ENCODE peak calls at places on chromosomes 5 and 9, in six cellular contexts. G is IMR-90, F is fibroblast of lung, L is left ventricle myocardium inferior, Q is mammary epithelial cell, R is uterus. Y is an unnamed sample.
A peak's percentile ranks its signal among the peaks of the same experiment; 100 is the strongest.

GRCh38 chr9:27165670-27166069 is 56.6 kb downstream of the TEK start:
- DNase-seq in G (no peak), F (no peak), L (no peak), Q (no peak), R (no peak), Y (no peak)

GRCh38 chr5:132474881-132475511 is 15.6 kb downstream of the IRF1 start:
- DNase-seq in G (no peak), F (no peak), L (no peak), Q (no peak), R (peak; percentile 12), Y (no peak)

GRCh38 chr5:171961117-171961516 is 45.3 kb downstream of the FBXW11 start:
- DNase-seq in G (no peak), F (no peak), L (no peak), Q (no peak), R (no peak), Y (no peak)

GRCh38 chr5:146009020-146009419 is 72.6 kb downstream of the SH3RF2 start:
- DNase-seq in G (peak; percentile 16), F (peak; percentile 76), L (no peak), Q (no peak), R (no peak), Y (no peak)

GRCh38 chr9:133103183-133103986 is 17.7 kb downstream of the RALGDS start:
- DNase-seq in G (peak; percentile 19), F (peak; percentile 10), L (peak; percentile 70), Q (no peak), R (peak; percentile 70), Y (peak; percentile 67)

GRCh38 chr5:67205981-67206380 is 9.4 kb upstream of the CD180 start:
- DNase-seq in G (no peak), F (no peak), L (no peak), Q (no peak), R (no peak), Y (no peak)

GRCh38 chr9:120365386-120365785 is 214.6 kb downstream of the CDK5RAP2 start:
- DNase-seq in G (no peak), F (no peak), L (no peak), Q (no peak), R (no peak), Y (no peak)

GRCh38 chr9:91532325-91532724 is 108.7 kb upstream of the NFIL3 start:
- DNase-seq in G (peak; percentile 27), F (peak; percentile 36), L (no peak), Q (peak; percentile 46), R (no peak), Y (peak; percentile 63)

GRCh38 chr5:154970759-154971158 is 29.9 kb downstream of the MRPL22 start:
- DNase-seq in G (peak; percentile 52), F (peak; percentile 51), L (no peak), Q (peak; percentile 36), R (no peak), Y (no peak)

GRCh38 chr9:69746859-69747560 is 12.8 kb downstream of the PTAR1 start:
- DNase-seq in G (no peak), F (no peak), L (no peak), Q (no peak), R (no peak), Y (no peak)

GRCh38 chr9:80873861-80874260 is 815.5 kb downstream of the TLE1 start:
- DNase-seq in G (peak; percentile 65), F (peak; percentile 84), L (no peak), Q (no peak), R (no peak), Y (no peak)
- H3K27ac ChIP-seq in G (no peak overlapping the region), F (no peak overlapping the region), L (no peak overlapping the region), Q (no peak overlapping the region), R (no peak overlapping the region), Y (no peak overlapping the region)

GRCh38 chr9:33007755-33008154 is 6.3 kb upstream of the APTX start:
- DNase-seq in G (no peak), F (no peak), L (no peak), Q (no peak), R (no peak), Y (no peak)
- TF ChIP-seq CTCF in G (no peak), F (no peak), L (no peak), Q (no peak), R (no peak), Y (no peak)

GRCh38 chr9:35180801-35181200 is 19.0 kb downstream of the UNC13B start:
- DNase-seq in G (no peak), F (no peak), L (no peak), Q (no peak), R (no peak), Y (no peak)

GRCh38 chr9:35177520-35177919 is 15.7 kb downstream of the UNC13B start:
- DNase-seq in G (no peak), F (no peak), L (no peak), Q (no peak), R (no peak), Y (no peak)

DNA sequence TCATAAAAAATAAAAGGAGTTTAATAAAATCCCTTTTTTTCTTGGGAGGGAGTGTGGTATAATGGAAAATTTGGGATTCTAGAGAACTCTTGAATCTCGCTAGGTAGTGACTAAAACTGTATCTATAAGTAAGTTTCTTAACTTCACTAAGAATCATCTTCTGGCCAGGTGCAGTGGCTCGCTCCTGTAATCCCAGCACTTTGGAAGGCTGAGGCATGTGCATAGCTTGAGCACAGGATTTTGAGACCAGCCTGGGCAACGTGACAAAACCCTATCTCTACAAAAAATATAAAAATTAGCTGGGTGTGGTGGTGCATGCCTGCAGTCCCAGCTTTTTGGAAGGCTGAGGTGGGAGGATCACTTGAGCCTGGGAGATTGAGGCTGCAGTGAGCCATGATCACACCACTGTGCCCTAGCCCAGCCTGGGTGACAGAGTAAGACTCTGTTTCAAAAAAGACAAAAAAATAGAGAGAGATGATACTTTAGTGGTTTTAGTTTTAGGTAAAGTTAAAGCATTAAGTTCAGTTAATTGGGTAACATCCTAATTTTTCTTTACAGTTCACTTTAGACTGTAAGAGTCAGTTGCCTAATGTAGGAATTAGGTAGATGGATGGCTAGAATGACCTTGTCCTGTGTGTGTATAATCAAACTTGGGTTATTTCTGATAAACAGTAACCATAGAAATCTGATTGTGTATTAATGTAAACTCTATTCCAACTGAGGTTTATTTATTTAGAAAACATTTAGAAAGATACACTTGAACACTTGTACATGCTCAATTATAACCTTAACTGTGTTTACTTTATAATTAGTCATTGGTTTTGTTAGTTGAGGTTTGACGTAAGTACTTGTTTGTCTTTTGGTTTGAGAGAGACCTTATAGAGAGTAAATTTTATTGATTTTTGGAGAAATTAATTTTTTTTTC is 17.8 kb downstream of the UNC13B start:
- DNase-seq in G (no peak), F (no peak), L (no peak), Q (no peak), R (no peak), Y (no peak)
- H3K27ac ChIP-seq in G (no peak overlapping the region), F (no peak overlapping the region), L (no peak overlapping the region), Q (no peak overlapping the region), R (no peak overlapping the region), Y (no peak overlapping the region)

GRCh38 chr9:126781186-126781585 is 23.7 kb upstream of the ZBTB43 start:
- DNase-seq in G (no peak), F (no peak), L (no peak), Q (no peak), R (no peak), Y (no peak)

GRCh38 chr9:126781717-126782388 is 23.0 kb upstream of the ZBTB43 start:
- DNase-seq in G (peak; percentile 59), F (peak; percentile 49), L (peak; percentile 83), Q (peak; percentile 65), R (peak; percentile 77), Y (peak; percentile 95)

GRCh38 chr9:126773004-126773607 is 31.7 kb upstream of the ZBTB43 start:
- DNase-seq in G (peak; percentile 16), F (no peak), L (no peak), Q (no peak), R (no peak), Y (no peak)

GRCh38 chr9:126775926-126776325 is 28.9 kb upstream of the ZBTB43 start:
- DNase-seq in G (no peak), F (no peak), L (no peak), Q (no peak), R (no peak), Y (no peak)

DNA sequence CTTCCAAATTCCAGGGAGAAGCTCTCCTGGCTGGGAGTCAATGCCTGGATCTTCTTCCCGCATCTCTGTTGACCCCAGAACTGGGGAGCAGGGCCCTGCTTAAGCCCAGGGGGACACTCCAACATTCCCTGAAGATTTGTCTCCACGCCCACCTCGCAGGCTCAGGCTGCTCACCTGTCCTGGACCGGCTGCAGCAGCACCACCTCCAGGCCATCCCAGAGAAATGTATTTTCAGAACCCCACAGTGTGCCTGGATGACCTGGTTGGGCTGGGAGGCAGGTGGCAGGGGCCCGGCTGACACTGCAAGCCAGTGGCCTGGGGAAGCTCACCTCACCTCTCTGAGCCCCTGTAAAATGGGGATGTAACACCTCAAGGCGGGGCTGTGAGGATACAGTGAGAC is 27.1 kb upstream of the ZBTB43 start:
- DNase-seq in G (no peak), F (no peak), L (no peak), Q (peak; percentile 21), R (no peak), Y (no peak)
- TF ChIP-seq CTCF in G (no peak), F (no peak), L (no peak), Q (peak; percentile 47), R (no peak), Y (peak; percentile 20)

DNA sequence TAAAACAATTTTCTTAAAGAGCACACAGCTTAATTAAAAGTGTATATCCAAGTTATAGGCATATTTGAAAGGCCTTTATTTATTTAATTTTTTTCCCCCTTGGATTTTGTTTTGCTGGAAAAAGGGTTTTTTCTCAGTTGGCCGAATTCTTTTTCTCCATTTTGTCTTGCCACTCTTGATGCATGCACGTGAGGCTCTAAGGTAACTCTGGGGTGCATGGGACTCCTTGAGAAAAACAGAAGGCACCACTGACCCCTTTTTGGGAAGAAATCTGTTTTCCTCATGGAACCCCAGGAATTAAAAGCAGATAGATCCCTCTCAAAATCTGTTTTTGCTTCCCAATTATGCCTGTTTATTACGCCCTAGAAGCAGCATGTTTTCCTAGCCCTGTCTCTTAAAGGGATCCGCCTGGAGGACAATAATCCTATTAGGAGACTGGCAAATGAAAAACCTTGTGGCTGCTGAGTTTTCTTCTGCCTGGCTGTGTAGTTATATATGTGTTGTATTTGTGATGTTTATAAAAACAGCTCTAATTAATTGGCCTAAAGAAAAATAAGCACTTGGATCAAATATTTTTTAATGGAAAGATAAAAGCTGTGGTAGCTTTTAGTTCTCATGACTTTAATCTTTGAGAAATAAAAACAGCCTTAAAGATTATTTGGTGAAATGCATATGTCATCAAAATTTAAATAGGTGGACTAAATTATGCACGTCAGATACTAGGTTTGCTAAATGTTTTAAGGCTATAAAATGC is 435.1 kb upstream of the CDH9 start:
- DNase-seq in G (no peak), F (no peak), L (no peak), Q (no peak), R (no peak), Y (no peak)
- H3K27ac ChIP-seq in G (no peak overlapping the region), F (no peak overlapping the region), L (no peak overlapping the region), Q (no peak overlapping the region), R (no peak overlapping the region), Y (no peak overlapping the region)

GRCh38 chr9:8287970-8288369 is 488.4 kb upstream of the DMAC1 start:
- DNase-seq in G (no peak), F (no peak), L (no peak), Q (no peak), R (no peak), Y (no peak)
- TF ChIP-seq CTCF in G (no peak), F (no peak), L (no peak), Q (no peak), R (no peak), Y (no peak)

Y was measured in RWPE1.